ENCODE peak calls at places on chromosomes 4 and X, in four cellular contexts. U is epithelial cell of proximal tubule, N is GOT3, E is HT1080. H is an unnamed sample.

GRCh38 chr4:82811838-82812672 is 13.5 kb upstream of the SCD5 start:
- DNase-seq in U (no peak), N (no peak), E (no peak), H (no peak)

GRCh38 chr4:80331693-80332092 is 3.8 kb upstream of the CFAP299 start:
- DNase-seq in U (no peak), N (no peak), E (no peak), H (no peak)

GRCh38 chr4:8639021-8639420 is 46.5 kb downstream of the CPZ start:
- DNase-seq in U (no peak), N (no peak), E (no peak), H (no peak)

GRCh38 chr4:138138774-138139173 is 103.4 kb downstream of the SLC7A11 start:
- DNase-seq in U (no peak), N (no peak), E (no peak), H (no peak)

GRCh38 chrX:51461053-51462050 is 35.0 kb downstream of the NUDT11 start:
- DNase-seq in U (no peak), N (no peak), E (no peak), H (no peak)

GRCh38 chr4:54318904-54319303 is 89.8 kb downstream of the PDGFRA start:
- DNase-seq in U (no peak), N (no peak), E (peak), H (no peak)

GRCh38 chrX:74449322-74449936 is 28.1 kb downstream of the SLC16A2 start:
- DNase-seq in U (no peak), N (no peak), E (peak), H (no peak)

GRCh38 chrX:109934935-109935334 is 68.0 kb upstream of the TMEM164 start:
- DNase-seq in U (no peak), N (no peak), E (no peak), H (no peak)

GRCh38 chrX:131441033-131441432 is 102.8 kb upstream of the OR13H1 start:
- DNase-seq in U (no peak), N (no peak), E (peak), H (no peak)

GRCh38 chrX:1215123-1215823 is 2.8 kb upstream of the CRLF2 start:
- DNase-seq in U (no peak), N (no peak), E (no peak), H (no peak)

GRCh38 chr4:186644737-186645261 is 78.9 kb downstream of the FAT1 start:
- DNase-seq in U (no peak), N (no peak), E (no peak), H (no peak)

GRCh38 chr4:31085736-31086135 is 365.6 kb downstream of the PCDH7 start:
- DNase-seq in U (no peak), N (no peak), E (no peak), H (no peak)

GRCh38 chrX:369563-370101 is 17.1 kb downstream of the PPP2R3B start:
- DNase-seq in U (no peak), N (no peak), E (no peak), H (no peak)

GRCh38 chrX:40083120-40083978 is 14.4 kb downstream of the BCOR start:
- DNase-seq in U (no peak), N (no peak), E (no peak), H (no peak)

GRCh38 chr4:153823483-153823882 is 34.6 kb upstream of the SFRP2 start:
- DNase-seq in U (no peak), N (no peak), E (no peak), H (no peak)

GRCh38 chr4:65071532-65071931 is 598.8 kb downstream of the EPHA5 start:
- DNase-seq in U (no peak), N (no peak), E (peak), H (no peak)

GRCh38 chrX:68041110-68041509 is 392.2 kb downstream of the OPHN1 start:
- DNase-seq in U (no peak), N (no peak), E (no peak), H (no peak)

GRCh38 chr4:25351777-25352421 is 25.2 kb upstream of the ANAPC4 start:
- DNase-seq in U (peak), N (no peak), E (peak), H (no peak)

GRCh38 chr4:73596001-73596400 is 24.2 kb downstream of the RASSF6 start:
- DNase-seq in U (no peak), N (no peak), E (no peak), H (no peak)

GRCh38 chrX:106726485-106727437 is at the start of gene RNF128:
- DNase-seq in U (no peak), N (no peak), E (peak), H (peak)

H was measured in NCI-H1105.